ENCODE peak calls at places on chromosomes 4 and X, in eight cellular contexts. C, Z, Y, X, E, A, K and L are unnamed samples.

GRCh38 chr4:118850813-118851173 is 14.9 kb upstream of the SEC24D start:
- DNase-seq in C (no peak), Z (no peak), Y (no peak), X (no peak), E (no peak), A (no peak), K (no peak), L (no peak)

GRCh38 chr4:139656614-139657486 is 8.8 kb upstream of the MGST2 start:
- DNase-seq in C (peak), Z (peak), Y (peak), X (peak), E (peak), A (peak), K (peak), L (peak)

GRCh38 chr4:87506974-87507701 is 22.0 kb downstream of the SPARCL1 start:
- DNase-seq in C (no peak), Z (peak), Y (no peak), X (peak), E (no peak), A (no peak), K (no peak), L (no peak)

GRCh38 chr4:74570095-74570494 is 125.2 kb downstream of the AREG start:
- DNase-seq in C (no peak), Z (no peak), Y (no peak), X (no peak), E (no peak), A (no peak), K (no peak), L (no peak)

GRCh38 chrX:129721870-129722269 is 16.9 kb upstream of the XPNPEP2 start:
- DNase-seq in C (no peak), Z (no peak), Y (no peak), X (no peak), E (no peak), A (no peak), K (no peak), L (no peak)

GRCh38 chrX:48569958-48570357 is 4.3 kb upstream of the RBM3 start:
- DNase-seq in C (no peak), Z (no peak), Y (no peak), X (peak), E (no peak), A (peak), K (no peak), L (no peak)

GRCh38 chr4:173766231-173766630 is 236.2 kb upstream of the HAND2 start:
- DNase-seq in C (no peak), Z (peak), Y (no peak), X (no peak), E (no peak), A (no peak), K (no peak), L (no peak)

GRCh38 chr4:102625232-102625930 is 124.2 kb downstream of the NFKB1 start:
- DNase-seq in C (no peak), Z (peak), Y (peak), X (peak), E (peak), A (peak), K (peak), L (no peak)

GRCh38 chr4:15575951-15576350 is 79.2 kb downstream of the FBXL5 start:
- DNase-seq in C (no peak), Z (no peak), Y (no peak), X (no peak), E (no peak), A (no peak), K (no peak), L (no peak)

GRCh38 chr4:123877561-123877960 is 481.0 kb downstream of the SPRY1 start:
- DNase-seq in C (no peak), Z (peak), Y (no peak), X (no peak), E (no peak), A (no peak), K (no peak), L (no peak)

GRCh38 chr4:54879576-54879975 is 221.8 kb downstream of the KIT start:
- DNase-seq in C (no peak), Z (peak), Y (no peak), X (peak), E (no peak), A (no peak), K (no peak), L (no peak)

GRCh38 chr4:108118505-108118904 is 50.2 kb downstream of the LEF1 start:
- DNase-seq in C (no peak), Z (no peak), Y (no peak), X (no peak), E (peak), A (peak), K (no peak), L (no peak)

GRCh38 chrX:29652484-29652883 is 562.9 kb upstream of the MAGEB2 start:
- DNase-seq in C (no peak), Z (peak), Y (no peak), X (peak), E (no peak), A (no peak), K (no peak), L (no peak)

GRCh38 chr4:112978691-112979472 is 70.6 kb upstream of the ANK2 start:
- DNase-seq in C (no peak), Z (no peak), Y (no peak), X (peak), E (no peak), A (no peak), K (no peak), L (no peak)

GRCh38 chr4:83152771-83153170 is 38.2 kb upstream of the PLAC8 start:
- DNase-seq in C (no peak), Z (no peak), Y (no peak), X (no peak), E (no peak), A (no peak), K (no peak), L (no peak)

GRCh38 chrX:7047951-7048350 is 99.6 kb upstream of the STS start:
- DNase-seq in C (no peak), Z (no peak), Y (no peak), X (no peak), E (no peak), A (no peak), K (no peak), L (no peak)

GRCh38 chrX:154135458-154136229 is 8.4 kb upstream of the OPN1LW start:
- DNase-seq in C (no peak), Z (no peak), Y (no peak), X (no peak), E (peak), A (no peak), K (no peak), L (no peak)

GRCh38 chr4:174317531-174317930 is 33.8 kb downstream of the CEP44 start:
- DNase-seq in C (no peak), Z (peak), Y (no peak), X (peak), E (no peak), A (no peak), K (no peak), L (no peak)

GRCh38 chr4:10737335-10737734 is 52.8 kb upstream of the CLNK start:
- DNase-seq in C (no peak), Z (no peak), Y (no peak), X (peak), E (no peak), A (no peak), K (no peak), L (no peak)

GRCh38 chrX:67780694-67781109 is 236.9 kb downstream of the AR start:
- DNase-seq in C (peak), Z (peak), Y (no peak), X (peak), E (no peak), A (no peak), K (peak), L (no peak)

GRCh38 chrX:84044051-84044450 is 143.9 kb downstream of the RPS6KA6 start:
- DNase-seq in C (no peak), Z (no peak), Y (no peak), X (no peak), E (no peak), A (no peak), K (no peak), L (no peak)

GRCh38 chrX:37921758-37922157 is 74.4 kb upstream of the DYNLT3 start:
- DNase-seq in C (no peak), Z (peak), Y (no peak), X (peak), E (no peak), A (no peak), K (no peak), L (no peak)

DNA sequence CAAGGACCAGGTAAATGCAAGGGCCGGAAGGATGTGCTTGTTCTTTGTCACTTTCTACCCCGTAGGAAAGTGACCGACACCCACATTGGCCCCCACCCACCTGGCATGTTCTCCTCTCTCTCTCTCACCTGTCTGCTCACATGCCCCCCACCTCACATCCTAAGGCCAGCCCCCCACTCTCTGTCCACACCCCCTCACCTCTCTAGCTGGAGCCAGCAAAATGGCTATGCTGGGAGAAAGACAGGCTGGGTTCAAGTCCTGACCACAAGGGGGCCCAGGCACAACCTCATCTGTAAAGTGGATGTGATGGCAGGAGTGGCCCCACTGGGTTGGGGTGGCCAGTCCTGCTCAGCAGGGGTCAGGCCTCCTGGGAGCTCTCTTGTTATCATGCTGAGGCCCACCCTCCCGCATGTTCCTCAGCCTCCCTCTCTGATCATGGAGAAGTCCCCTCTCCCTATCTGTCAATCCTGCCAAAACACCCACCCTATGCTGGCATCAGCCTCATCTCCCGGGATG is 1.7 kb upstream of the PPP2R2C start:
- DNase-seq in C (peak), Z (no peak), Y (peak), X (no peak), E (no peak), A (no peak), K (no peak), L (peak)
- TF ChIP-seq CTCF in C (peak), Z (peak), Y (peak), X (peak), E (peak), A (no peak), K (no peak), L (no peak)

DNA sequence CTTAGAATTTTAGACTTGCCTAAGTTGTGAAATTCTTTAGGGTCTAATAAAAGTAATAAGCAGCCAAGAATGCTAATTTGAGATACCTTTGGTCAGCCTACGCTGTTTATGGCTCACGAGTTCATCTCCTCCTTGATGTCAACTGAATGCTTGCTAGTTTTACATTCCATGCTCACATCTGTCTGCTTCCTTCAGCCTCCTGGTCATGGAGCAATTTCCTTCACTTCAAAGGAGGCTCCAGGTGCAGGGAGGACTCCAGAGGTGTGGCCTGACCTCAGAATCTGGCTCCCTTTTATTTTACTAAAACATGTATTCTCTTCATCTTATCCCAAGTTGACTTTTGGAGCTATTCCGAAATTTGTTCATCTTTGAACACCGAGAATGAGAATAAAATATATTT is 23.3 kb upstream of the LNX1 start:
- DNase-seq in C (no peak), Z (no peak), Y (no peak), X (no peak), E (peak), A (no peak), K (no peak), L (no peak)
- TF ChIP-seq CTCF in C (no peak), Z (no peak), Y (no peak), X (peak), E (peak), A (no peak), K (no peak), L (no peak)

GRCh38 chrX:42565739-42566138 is 212.2 kb downstream of the PPP1R2C start:
- DNase-seq in C (no peak), Z (no peak), Y (no peak), X (no peak), E (no peak), A (no peak), K (no peak), L (no peak)
- TF ChIP-seq CTCF in C (no peak), Z (no peak), Y (no peak), X (no peak), E (no peak), A (no peak), K (no peak), L (no peak)

DNA sequence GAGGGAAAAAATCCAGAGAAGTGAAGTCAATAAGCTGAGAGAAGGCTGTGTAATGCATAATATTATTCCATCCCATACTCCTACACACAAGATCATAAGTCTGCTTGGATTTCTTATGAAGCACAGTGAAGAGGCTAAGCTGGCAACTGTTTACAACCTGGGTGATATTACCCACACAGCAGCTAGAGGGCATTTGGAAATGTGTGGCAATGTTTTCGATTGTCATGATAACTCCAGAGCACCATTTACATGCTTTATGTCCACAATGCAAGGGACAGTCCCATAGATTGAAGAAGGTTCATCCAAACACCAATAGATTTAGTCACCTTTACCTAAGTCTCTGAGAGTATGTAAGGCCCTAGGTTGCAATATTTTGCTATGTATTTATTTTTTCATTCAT is 412.2 kb downstream of the PPP3CA start:
- DNase-seq in C (no peak), Z (peak), Y (no peak), X (peak), E (peak), A (no peak), K (no peak), L (no peak)
- TF ChIP-seq CTCF in C (peak), Z (peak), Y (peak), X (peak), E (peak), A (no peak), K (no peak), L (no peak)

DNA sequence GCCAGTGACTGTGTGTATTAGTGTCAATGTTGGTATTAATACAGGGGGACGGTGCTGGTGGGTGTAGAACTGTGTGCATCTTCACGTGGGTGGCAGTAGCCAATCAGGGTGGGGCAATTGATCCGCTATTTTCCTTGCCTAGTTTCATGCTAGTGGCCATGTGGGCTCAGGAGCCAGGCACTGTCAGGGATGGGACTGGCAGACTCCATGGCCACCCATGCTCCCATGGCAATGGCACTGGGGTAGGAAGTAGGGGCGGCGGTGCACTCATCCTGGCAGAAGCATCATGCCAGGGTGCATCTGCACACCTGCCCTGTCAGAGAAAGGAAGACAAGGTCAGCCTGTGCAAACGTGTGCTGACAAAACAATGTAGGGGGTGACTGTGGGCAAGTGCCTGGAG is 122.1 kb upstream of the MAGEC2 start:
- DNase-seq in C (no peak), Z (no peak), Y (no peak), X (no peak), E (no peak), A (no peak), K (no peak), L (no peak)
- TF ChIP-seq CTCF in C (no peak), Z (no peak), Y (no peak), X (no peak), E (no peak), A (no peak), K (no peak), L (no peak)

DNA sequence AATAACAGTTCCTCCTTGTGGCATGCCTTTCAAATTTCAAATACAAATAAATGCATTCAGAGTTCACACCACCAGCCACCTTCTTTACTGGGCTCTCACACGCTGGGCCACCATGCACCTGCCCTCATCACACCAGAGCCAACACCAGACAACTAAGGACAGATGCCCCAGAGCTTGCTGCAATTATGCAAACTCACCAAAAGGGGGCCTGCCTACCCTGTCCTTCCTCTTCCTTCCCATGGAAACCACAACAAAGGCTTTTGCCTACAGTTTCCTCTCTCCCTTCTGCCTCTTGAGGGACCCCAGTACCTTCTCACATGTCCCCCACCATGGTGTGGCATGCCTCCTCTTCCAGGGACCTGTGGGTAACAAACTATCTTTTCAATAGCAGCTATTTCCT is 1333.9 kb upstream of the TENM3 start:
- DNase-seq in C (no peak), Z (no peak), Y (peak), X (peak), E (peak), A (no peak), K (no peak), L (no peak)
- TF ChIP-seq CTCF in C (no peak), Z (no peak), Y (peak), X (peak), E (peak), A (peak), K (no peak), L (peak)

GRCh38 chrX:40496728-40497127 is 84.0 kb upstream of the ATP6AP2 start:
- DNase-seq in C (no peak), Z (peak), Y (no peak), X (peak), E (no peak), A (no peak), K (peak), L (peak)
- TF ChIP-seq CTCF in C (peak), Z (peak), Y (peak), X (peak), E (no peak), A (no peak), K (no peak), L (no peak)